ENCODE peak calls at places on chromosomes 1 and 21, in six cellular contexts. One of them, this sample, is unnamed.

GRCh38 chr1:116769561-116769977 is 15.3 kb downstream of the CD2 start:
- DNase-seq in nephron progenitor cell: no peak
- DNase-seq in tibial artery: no peak
- DNase-seq in lung: no peak
- DNase-seq in ovary: no peak
- DNase-seq in cardiac muscle cell: peak
- DNase-seq in this sample: peak

GRCh38 chr1:220151454-220151853 is 57.5 kb downstream of the IARS2 start:
- DNase-seq in nephron progenitor cell: no peak
- DNase-seq in tibial artery: peak
- DNase-seq in lung: no peak
- DNase-seq in ovary: peak
- DNase-seq in cardiac muscle cell: peak
- DNase-seq in this sample: no peak

GRCh38 chr1:220880726-220881506 is 1.7 kb downstream of the HLX start:
- DNase-seq in nephron progenitor cell: peak
- DNase-seq in tibial artery: peak
- DNase-seq in lung: peak
- DNase-seq in ovary: peak
- DNase-seq in cardiac muscle cell: peak
- DNase-seq in this sample: no peak

GRCh38 chr1:212512731-212513559 is 80.2 kb downstream of the NENF start:
- DNase-seq in nephron progenitor cell: peak
- DNase-seq in tibial artery: no peak
- DNase-seq in lung: no peak
- DNase-seq in ovary: no peak
- DNase-seq in cardiac muscle cell: no peak
- DNase-seq in this sample: no peak

GRCh38 chr1:26288311-26288941 is 8.5 kb downstream of the SH3BGRL3 start:
- DNase-seq in nephron progenitor cell: no peak
- DNase-seq in tibial artery: no peak
- DNase-seq in lung: no peak
- DNase-seq in ovary: no peak
- DNase-seq in cardiac muscle cell: no peak
- DNase-seq in this sample: no peak

GRCh38 chr1:245888809-245889208 is 618.3 kb downstream of the SMYD3 start:
- DNase-seq in nephron progenitor cell: no peak
- DNase-seq in tibial artery: no peak
- DNase-seq in lung: no peak
- DNase-seq in ovary: no peak
- DNase-seq in cardiac muscle cell: peak
- DNase-seq in this sample: peak

GRCh38 chr1:30024411-30025195 is 698.8 kb downstream of the MATN1 start:
- DNase-seq in nephron progenitor cell: no peak
- DNase-seq in tibial artery: no peak
- DNase-seq in lung: no peak
- DNase-seq in ovary: no peak
- DNase-seq in cardiac muscle cell: no peak
- DNase-seq in this sample: no peak

GRCh38 chr1:224262373-224263054 is 67.5 kb downstream of the NVL start:
- DNase-seq in nephron progenitor cell: no peak
- DNase-seq in tibial artery: no peak
- DNase-seq in lung: no peak
- DNase-seq in ovary: no peak
- DNase-seq in cardiac muscle cell: peak
- DNase-seq in this sample: no peak

GRCh38 chr21:45164124-45164511 is 89.7 kb downstream of the ADARB1 start:
- DNase-seq in nephron progenitor cell: no peak
- DNase-seq in tibial artery: no peak
- DNase-seq in lung: no peak
- DNase-seq in ovary: no peak
- DNase-seq in cardiac muscle cell: no peak
- DNase-seq in this sample: no peak

GRCh38 chr1:54811066-54811465 is 9.9 kb upstream of the TTC22 start:
- DNase-seq in nephron progenitor cell: no peak
- DNase-seq in tibial artery: no peak
- DNase-seq in lung: no peak
- DNase-seq in ovary: no peak
- DNase-seq in cardiac muscle cell: no peak
- DNase-seq in this sample: no peak

GRCh38 chr1:88740784-88741183 is 56.7 kb downstream of the PKN2 start:
- DNase-seq in nephron progenitor cell: no peak
- DNase-seq in tibial artery: no peak
- DNase-seq in lung: no peak
- DNase-seq in ovary: no peak
- DNase-seq in cardiac muscle cell: no peak
- DNase-seq in this sample: no peak

GRCh38 chr1:56578963-56579875 is at the start of gene PLPP3:
- DNase-seq in nephron progenitor cell: peak
- DNase-seq in tibial artery: peak
- DNase-seq in lung: peak
- DNase-seq in ovary: peak
- DNase-seq in cardiac muscle cell: peak
- DNase-seq in this sample: peak

GRCh38 chr1:41495171-41495948 is 10.9 kb upstream of the EDN2 start:
- DNase-seq in nephron progenitor cell: no peak
- DNase-seq in tibial artery: no peak
- DNase-seq in lung: no peak
- DNase-seq in ovary: no peak
- DNase-seq in cardiac muscle cell: peak
- DNase-seq in this sample: no peak

GRCh38 chr1:156669794-156670193 is 7.4 kb downstream of the NES start:
- DNase-seq in nephron progenitor cell: no peak
- DNase-seq in tibial artery: no peak
- DNase-seq in lung: no peak
- DNase-seq in ovary: no peak
- DNase-seq in cardiac muscle cell: no peak
- DNase-seq in this sample: no peak

GRCh38 chr1:53390736-53391135 is 62.9 kb upstream of the LRP8 start:
- DNase-seq in nephron progenitor cell: no peak
- DNase-seq in tibial artery: no peak
- DNase-seq in lung: no peak
- DNase-seq in ovary: no peak
- DNase-seq in cardiac muscle cell: no peak
- DNase-seq in this sample: no peak

GRCh38 chr1:218494449-218494852 is 149.3 kb downstream of the TGFB2 start:
- DNase-seq in nephron progenitor cell: no peak
- DNase-seq in tibial artery: no peak
- DNase-seq in lung: no peak
- DNase-seq in ovary: no peak
- DNase-seq in cardiac muscle cell: no peak
- DNase-seq in this sample: no peak

GRCh38 chr1:210937846-210938245 is 196.1 kb downstream of the KCNH1 start:
- DNase-seq in nephron progenitor cell: no peak
- DNase-seq in tibial artery: no peak
- DNase-seq in lung: no peak
- DNase-seq in ovary: no peak
- DNase-seq in cardiac muscle cell: no peak
- DNase-seq in this sample: no peak

GRCh38 chr1:17340358-17340757 is 31.6 kb upstream of the PADI6 start:
- DNase-seq in nephron progenitor cell: no peak
- DNase-seq in tibial artery: no peak
- DNase-seq in lung: no peak
- DNase-seq in ovary: no peak
- DNase-seq in cardiac muscle cell: no peak
- DNase-seq in this sample: peak

GRCh38 chr1:110134050-110134595 is 16.2 kb upstream of the SLC6A17 start:
- DNase-seq in nephron progenitor cell: no peak
- DNase-seq in tibial artery: no peak
- DNase-seq in lung: no peak
- DNase-seq in ovary: no peak
- DNase-seq in cardiac muscle cell: no peak
- DNase-seq in this sample: no peak

GRCh38 chr1:183467687-183468086 is 4.6 kb upstream of the SMG7 start:
- DNase-seq in nephron progenitor cell: no peak
- DNase-seq in tibial artery: no peak
- DNase-seq in lung: no peak
- DNase-seq in ovary: no peak
- DNase-seq in cardiac muscle cell: no peak
- DNase-seq in this sample: peak

GRCh38 chr1:29990304-29990703 is 733.1 kb downstream of the MATN1 start:
- DNase-seq in nephron progenitor cell: no peak
- DNase-seq in tibial artery: no peak
- DNase-seq in lung: peak
- DNase-seq in ovary: no peak
- DNase-seq in cardiac muscle cell: no peak
- DNase-seq in this sample: no peak

GRCh38 chr1:205665216-205665757 is 15.0 kb downstream of the SLC45A3 start:
- DNase-seq in nephron progenitor cell: no peak
- DNase-seq in tibial artery: no peak
- DNase-seq in lung: no peak
- DNase-seq in ovary: no peak
- DNase-seq in cardiac muscle cell: no peak
- DNase-seq in this sample: no peak

GRCh38 chr1:1975535-1975934 is 28.1 kb downstream of the CFAP74 start:
- DNase-seq in nephron progenitor cell: no peak
- DNase-seq in tibial artery: no peak
- DNase-seq in lung: no peak
- DNase-seq in ovary: no peak
- DNase-seq in cardiac muscle cell: no peak
- DNase-seq in this sample: no peak

GRCh38 chr1:65512967-65513777 is 92.7 kb downstream of the LEPR start:
- DNase-seq in nephron progenitor cell: no peak
- DNase-seq in tibial artery: no peak
- DNase-seq in lung: no peak
- DNase-seq in ovary: no peak
- DNase-seq in cardiac muscle cell: no peak
- DNase-seq in this sample: peak

GRCh38 chr1:164774819-164775654 is 216.1 kb downstream of the PBX1 start:
- DNase-seq in nephron progenitor cell: peak
- DNase-seq in tibial artery: no peak
- DNase-seq in lung: no peak
- DNase-seq in ovary: no peak
- DNase-seq in cardiac muscle cell: no peak
- DNase-seq in this sample: no peak
- TF ChIP-seq CTCF in nephron progenitor cell: no peak
- TF ChIP-seq CTCF in tibial artery: no peak
- TF ChIP-seq CTCF in lung: no peak
- TF ChIP-seq CTCF in ovary: no peak
- TF ChIP-seq CTCF in cardiac muscle cell: no peak
- TF ChIP-seq CTCF in this sample: no peak

DNA sequence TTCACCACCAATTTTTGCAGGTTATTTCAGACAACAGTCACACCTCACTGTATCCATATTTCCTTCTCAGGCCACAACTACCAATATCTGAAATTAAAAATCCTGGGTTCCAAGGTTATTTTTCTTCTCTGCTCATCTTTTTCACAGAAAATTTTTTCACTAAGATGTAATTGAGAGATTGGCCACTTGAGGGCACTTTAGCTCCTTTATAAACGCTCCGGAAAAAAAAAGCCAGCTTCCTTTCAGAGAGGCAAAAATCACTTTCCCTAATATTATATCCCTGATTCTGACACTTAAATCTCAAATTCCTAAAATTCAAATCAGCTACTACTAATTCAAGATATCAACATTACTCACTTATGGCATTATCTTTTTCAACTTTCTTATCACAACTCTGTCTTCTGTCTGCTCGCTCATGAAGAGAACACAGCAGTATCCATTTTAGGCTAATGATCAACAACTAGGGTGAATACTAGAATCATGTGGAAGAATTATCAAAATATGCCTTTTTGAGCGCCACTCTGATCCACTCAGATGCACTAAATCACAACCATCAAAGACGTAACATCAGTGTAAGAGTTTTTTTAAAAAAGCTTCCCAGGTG is 101.4 kb upstream of the RGS1 start:
- DNase-seq in nephron progenitor cell: no peak
- DNase-seq in tibial artery: no peak
- DNase-seq in lung: no peak
- DNase-seq in ovary: no peak
- DNase-seq in cardiac muscle cell: peak
- DNase-seq in this sample: peak
- TF ChIP-seq CTCF in nephron progenitor cell: peak
- TF ChIP-seq CTCF in tibial artery: peak
- TF ChIP-seq CTCF in lung: peak
- TF ChIP-seq CTCF in ovary: peak
- TF ChIP-seq CTCF in cardiac muscle cell: peak
- TF ChIP-seq CTCF in this sample: peak

DNA sequence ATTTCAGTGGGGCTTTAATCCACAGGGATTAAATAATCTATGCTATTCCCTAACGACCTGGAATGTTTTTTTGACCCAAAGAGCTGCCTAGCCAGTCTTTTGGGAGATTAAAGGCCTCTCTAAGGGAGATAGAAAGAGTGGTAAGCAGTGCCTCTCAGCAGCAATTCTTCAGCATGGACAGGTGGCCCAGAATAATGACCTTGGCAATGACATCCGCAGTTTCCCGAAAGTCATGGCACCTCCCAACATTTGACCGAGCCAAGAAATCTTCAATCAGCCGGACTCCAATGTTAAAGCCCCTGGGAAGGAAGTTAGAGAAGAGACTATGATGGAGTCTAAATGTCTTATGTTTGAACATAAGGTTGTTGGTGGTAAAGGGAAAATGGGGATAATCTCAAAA is 9.8 kb downstream of the TRAPPC3 start:
- DNase-seq in nephron progenitor cell: no peak
- DNase-seq in tibial artery: no peak
- DNase-seq in lung: no peak
- DNase-seq in ovary: no peak
- DNase-seq in cardiac muscle cell: no peak
- DNase-seq in this sample: no peak
- TF ChIP-seq CTCF in nephron progenitor cell: no peak
- TF ChIP-seq CTCF in tibial artery: no peak
- TF ChIP-seq CTCF in lung: no peak
- TF ChIP-seq CTCF in ovary: no peak
- TF ChIP-seq CTCF in cardiac muscle cell: no peak
- TF ChIP-seq CTCF in this sample: no peak

DNA sequence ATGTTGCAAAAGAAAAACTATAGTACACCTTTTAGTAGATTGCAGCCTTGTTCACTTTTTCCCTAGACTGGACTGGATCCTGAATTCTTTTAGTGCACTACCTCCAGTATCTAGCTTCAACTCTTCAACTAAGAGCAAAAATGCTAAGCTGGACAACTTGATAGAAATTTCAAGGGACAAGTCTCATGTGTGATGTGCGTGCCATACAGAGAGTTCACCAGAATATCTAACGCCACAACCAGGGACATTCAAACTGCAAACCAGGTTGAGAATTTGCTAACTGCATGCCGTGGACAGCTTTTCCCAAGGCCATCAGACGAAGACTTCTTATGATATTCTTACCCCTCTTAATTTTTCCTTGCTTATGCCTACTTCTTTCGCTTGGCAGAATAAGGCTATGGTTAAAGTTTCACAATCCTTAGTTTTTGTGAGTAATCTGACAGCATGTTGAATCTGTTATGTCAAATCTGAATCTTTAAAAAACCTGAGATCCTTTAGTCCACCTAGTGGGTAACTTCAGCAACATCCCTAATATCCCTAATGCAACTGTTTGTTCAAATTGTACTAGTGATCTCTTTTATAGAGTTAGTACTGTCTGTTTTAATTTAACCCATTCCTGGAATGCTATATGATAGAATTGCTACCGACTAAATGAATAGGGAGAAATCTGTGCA is 66.4 kb downstream of the DDAH1 start:
- DNase-seq in nephron progenitor cell: no peak
- DNase-seq in tibial artery: no peak
- DNase-seq in lung: no peak
- DNase-seq in ovary: no peak
- DNase-seq in cardiac muscle cell: peak
- DNase-seq in this sample: peak
- TF ChIP-seq CTCF in nephron progenitor cell: no peak
- TF ChIP-seq CTCF in tibial artery: peak
- TF ChIP-seq CTCF in lung: no peak
- TF ChIP-seq CTCF in ovary: no peak
- TF ChIP-seq CTCF in cardiac muscle cell: peak
- TF ChIP-seq CTCF in this sample: peak

This sample was measured in mammary epithelial cell.